ENCODE peak calls at places on chromosomes 1 and 21, in five cellular contexts. J is HCT116, N is K562, R is GM12878, L is H1. Y is an unnamed sample.

GRCh38 chr1:201582261-201582951 is 43.5 kb downstream of the NAV1 start:
- DNase-seq in R (no peak), J (no peak), N (peak), L (no peak), Y (no peak)

GRCh38 chr1:30198805-30199403 is 524.5 kb downstream of the MATN1 start:
- DNase-seq in L (no peak), R (no peak), N (peak), J (no peak), Y (no peak)

GRCh38 chr1:47618222-47618720 is 180.4 kb downstream of the FOXD2 start:
- DNase-seq in J (no peak), L (peak), R (no peak), N (no peak), Y (no peak)

GRCh38 chr21:42171091-42172053 is 47.6 kb upstream of the ABCG1 start:
- DNase-seq in J (peak), R (no peak), L (no peak), N (peak), Y (no peak)

GRCh38 chr1:200907611-200908097 is 13.0 kb downstream of the INAVA start:
- DNase-seq in R (peak), J (no peak), L (no peak), N (no peak), Y (no peak)

GRCh38 chr1:101929343-101929742 is 67.4 kb downstream of the OLFM3 start:
- DNase-seq in J (no peak), R (no peak), L (no peak), N (no peak), Y (no peak)

GRCh38 chr1:193338194-193338593 is 151.8 kb upstream of the B3GALT2 start:
- DNase-seq in J (no peak), L (no peak), R (no peak), N (no peak), Y (no peak)

GRCh38 chr1:53329183-53329544 is 1.3 kb upstream of the LRP8 start:
- DNase-seq in N (no peak), J (no peak), L (no peak), R (no peak), Y (no peak)

GRCh38 chr1:94746635-94747525 is 73.3 kb upstream of the SLC44A3 start:
- DNase-seq in L (no peak), N (peak), R (no peak), J (no peak), Y (no peak)

GRCh38 chr1:165364432-165365133 is 8.1 kb upstream of the LMX1A start:
- DNase-seq in J (peak), L (no peak), N (no peak), R (no peak), Y (no peak)

GRCh38 chr21:41601573-41602371 is 93.8 kb upstream of the TMPRSS2 start:
- DNase-seq in N (no peak), R (peak), L (no peak), J (no peak), Y (no peak)

GRCh38 chr1:184187097-184187496 is 135.6 kb downstream of the TSEN15 start:
- DNase-seq in R (no peak), L (no peak), J (no peak), N (no peak), Y (no peak)

GRCh38 chr1:114462341-114462740 is 48.7 kb downstream of the TRIM33 start:
- DNase-seq in N (no peak), J (no peak), R (no peak), L (no peak), Y (no peak)

GRCh38 chr1:5611855-5612254 is 380.4 kb downstream of the NPHP4 start:
- DNase-seq in R (no peak), N (no peak), J (peak), L (no peak), Y (no peak)

GRCh38 chr1:1836119-1836518 is 54.8 kb downstream of the GNB1 start:
- DNase-seq in L (no peak), J (no peak), R (no peak), N (no peak), Y (no peak)

GRCh38 chr1:159996653-159997052 is 35.1 kb downstream of the PIGM start:
- DNase-seq in N (no peak), L (peak), J (no peak), R (no peak), Y (no peak)

GRCh38 chr1:9078035-9078948 is 8.9 kb upstream of the SLC2A5 start:
- DNase-seq in R (peak), J (no peak), N (no peak), L (no peak), Y (no peak)

GRCh38 chr1:64915381-64916274 is 50.7 kb downstream of the JAK1 start:
- DNase-seq in J (no peak), N (no peak), R (no peak), L (no peak), Y (no peak)

GRCh38 chr1:63723618-63724017 is 50.2 kb upstream of the ROR1 start:
- DNase-seq in L (no peak), N (no peak), R (no peak), J (no peak), Y (no peak)

DNA sequence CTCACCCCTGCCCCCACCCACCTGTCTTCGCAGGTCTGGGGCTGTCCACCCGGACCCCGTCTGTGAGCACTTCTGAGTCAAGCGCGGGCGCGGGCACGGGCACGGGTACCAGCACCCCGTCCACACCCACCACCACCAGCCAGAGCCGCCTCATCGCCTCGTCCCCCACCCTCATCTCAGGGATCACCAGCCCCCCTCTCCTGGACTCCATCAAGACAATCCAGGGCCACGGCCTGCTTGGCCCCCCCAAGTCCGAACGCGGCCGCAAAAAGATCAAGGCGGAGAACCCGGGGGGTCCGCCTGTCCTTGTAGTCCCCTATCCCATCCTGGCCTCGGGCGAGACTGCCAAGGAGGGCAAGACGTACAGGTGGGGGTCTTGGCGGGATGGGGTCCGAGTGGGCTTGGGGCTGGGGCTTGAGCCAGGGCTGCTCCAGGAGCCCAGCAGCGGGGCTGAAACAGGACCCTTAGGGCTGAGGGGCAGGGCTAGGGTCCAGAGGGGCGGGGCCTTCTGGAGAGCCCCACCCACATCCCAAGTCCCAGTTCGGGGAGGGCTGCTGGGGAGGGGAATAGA is 23.9 kb downstream of the ZNF362 start:
- DNase-seq in N (no peak), J (no peak), R (no peak), L (no peak), Y (no peak)
- TF ChIP-seq ZNF274 in N (no peak), J (no peak), R (no peak), L (no peak), Y (no peak)

DNA sequence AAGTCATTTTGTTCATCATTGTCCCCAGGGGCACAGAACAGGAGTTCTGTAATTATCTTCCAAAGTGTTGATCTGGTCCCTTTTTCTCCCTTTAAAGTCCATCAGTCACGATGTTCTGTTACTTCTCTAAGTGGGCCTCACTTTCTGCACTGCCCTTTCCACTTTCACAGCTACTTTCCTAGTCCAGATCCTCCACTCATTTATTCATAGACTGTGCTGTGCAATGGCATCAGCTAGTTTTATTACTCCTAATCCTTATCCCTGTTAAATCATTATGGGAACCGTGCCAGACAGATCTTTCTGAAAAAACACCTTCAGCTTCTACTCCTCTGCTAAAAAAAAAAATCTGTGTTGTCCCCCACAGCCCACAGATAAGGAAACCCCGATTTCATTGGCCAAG is 64.0 kb upstream of the BCL10 start:
- DNase-seq in L (no peak), N (no peak), R (no peak), J (no peak), Y (no peak)
- H3K9ac ChIP-seq in L (no peak), N (no peak), R (no peak), J (no peak), Y (no peak)

GRCh38 chr1:206824327-206824726 is 41.1 kb upstream of the IL20 start:
- DNase-seq in R (no peak), J (no peak), N (no peak), L (no peak), Y (no peak)

GRCh38 chr1:206826409-206826808 is 39.0 kb upstream of the IL20 start:
- DNase-seq in L (no peak), J (no peak), R (no peak), N (no peak), Y (no peak)

GRCh38 chr1:206823725-206824124 is 41.7 kb upstream of the IL20 start:
- DNase-seq in J (no peak), N (no peak), L (no peak), R (no peak), Y (no peak)

GRCh38 chr1:206816390-206817287 is 44.3 kb upstream of the IL10 start:
- DNase-seq in R (peak), L (no peak), J (no peak), N (peak), Y (no peak)

GRCh38 chr1:206821493-206821892 is 43.9 kb upstream of the IL20 start:
- DNase-seq in J (no peak), N (no peak), L (no peak), R (no peak), Y (no peak)
- TF ChIP-seq ZNF274 in J (no peak), N (no peak), L (no peak), R (no peak), Y (no peak)

GRCh38 chr1:151026460-151026859 is 9.9 kb upstream of the BNIPL start:
- DNase-seq in R (no peak), J (no peak), N (no peak), L (no peak), Y (no peak)

GRCh38 chr1:151024540-151025146 is 11.7 kb upstream of the BNIPL start:
- DNase-seq in R (no peak), J (peak), L (peak), N (peak), Y (peak)
- H3K9ac ChIP-seq in R (no peak), J (no peak), L (no peak), N (no peak), Y (no peak)

GRCh38 chr1:204287466-204287881 is 72.3 kb downstream of the PLEKHA6 start:
- DNase-seq in R (no peak), N (no peak), L (no peak), J (no peak), Y (no peak)

GRCh38 chr1:204284929-204285328 is 71.1 kb upstream of the GOLT1A start:
- DNase-seq in L (no peak), J (no peak), N (no peak), R (no peak), Y (no peak)

GRCh38 chr1:204286841-204287387 is 72.8 kb downstream of the PLEKHA6 start:
- DNase-seq in L (no peak), N (peak), R (no peak), J (no peak), Y (no peak)

GRCh38 chr1:204285438-204286322 is 71.9 kb upstream of the GOLT1A start:
- DNase-seq in L (no peak), N (no peak), R (no peak), J (no peak), Y (no peak)

DNA sequence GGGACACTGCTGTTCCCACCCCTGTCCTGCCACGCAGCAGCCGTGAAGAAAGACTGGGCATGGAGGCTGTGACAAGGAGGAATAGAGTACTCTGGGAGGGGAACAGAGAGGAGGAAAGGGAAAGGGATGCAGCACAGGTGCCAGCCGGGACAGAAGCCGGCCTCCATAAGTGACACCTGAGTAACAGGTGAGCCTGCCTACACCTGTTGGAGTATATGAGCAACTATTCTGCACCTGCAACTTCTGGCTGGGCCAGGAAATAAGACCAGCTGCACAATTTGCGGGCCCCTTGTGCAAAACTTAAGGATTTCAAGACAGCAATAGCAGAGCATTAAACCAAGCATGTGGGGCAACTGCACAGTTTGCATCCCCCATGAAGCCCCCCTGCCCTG is 72.5 kb upstream of the GOLT1A start:
- DNase-seq in N (no peak), J (no peak), L (no peak), R (no peak), Y (no peak)
- TF ChIP-seq ZNF274 in N (no peak), J (no peak), L (no peak), R (no peak), Y (no peak)